ENCODE peak calls at places on chromosomes 1 and 21, in six cellular contexts. A is H1, Y is GM12878, T is SK-N-SH, J is HepG2, X is K562. Q is an unnamed sample.
A peak's percentile ranks its signal among the peaks of the same experiment; 100 is the strongest.

GRCh38 chr1:10308001-10308400 is 90.9 kb upstream of the PGD start:
- DNase-seq in A (no peak), J (no peak), T (no peak), X (no peak), Y (no peak), Q (no peak)

GRCh38 chr1:64686828-64687724 is 57.8 kb upstream of the RAVER2 start:
- DNase-seq in T (peak; percentile 49), Y (no peak), A (no peak), X (peak; percentile 65), J (peak; percentile 37), Q (peak; percentile 11)

GRCh38 chr21:37087188-37087587 is 14.1 kb downstream of the TTC3 start:
- DNase-seq in J (no peak), X (no peak), A (no peak), T (no peak), Y (no peak), Q (peak; percentile 56)

GRCh38 chr1:55284856-55285255 is 69.7 kb upstream of the USP24 start:
- DNase-seq in J (no peak), T (peak; percentile 36), Y (peak; percentile 5), A (no peak), X (no peak), Q (no peak)

GRCh38 chr1:56291374-56291841 is 288.0 kb downstream of the PLPP3 start:
- DNase-seq in X (no peak), T (no peak), J (no peak), Y (no peak), A (no peak), Q (no peak)

GRCh38 chr1:187933562-187934419 is 1105.0 kb downstream of the PLA2G4A start:
- DNase-seq in T (no peak), X (no peak), Y (no peak), A (no peak), J (peak; percentile 55), Q (no peak)

GRCh38 chr1:153545067-153546055 is at the start of gene S100A4:
- DNase-seq in T (peak; percentile 83), Y (peak; percentile 46), J (peak; percentile 93), X (peak; percentile 93), A (peak; percentile 87), Q (peak; percentile 92)

GRCh38 chr1:185733818-185734709 is at the start of gene HMCN1:
- DNase-seq in A (peak; percentile 84), T (peak; percentile 59), Y (no peak), J (peak; percentile 4), X (peak; percentile 35), Q (peak; percentile 72)

GRCh38 chr1:28208818-28209441 is 23.9 kb downstream of the DNAJC8 start:
- DNase-seq in X (peak; percentile 49), Y (peak; percentile 57), T (peak; percentile 59), A (peak; percentile 53), J (peak; percentile 58), Q (peak; percentile 76)

GRCh38 chr1:238647877-238648276 is 738.5 kb upstream of the CHRM3 start:
- DNase-seq in A (no peak), T (no peak), J (no peak), X (no peak), Y (no peak), Q (no peak)

GRCh38 chr1:145877923-145878486 is 7.7 kb downstream of the ANKRD35 start:
- DNase-seq in A (no peak), Y (no peak), J (no peak), T (no peak), X (no peak), Q (no peak)

GRCh38 chr1:60227581-60228252 is 154.1 kb upstream of the C1orf87 start:
- DNase-seq in Y (no peak), A (no peak), T (no peak), X (no peak), J (no peak), Q (no peak)

GRCh38 chr1:211609120-211610024 is 30.4 kb upstream of the SLC30A1 start:
- DNase-seq in T (no peak), Y (no peak), X (no peak), A (no peak), J (peak; percentile 94), Q (no peak)

GRCh38 chr1:26695417-26696190 is at the start of gene ARID1A:
- DNase-seq in Y (peak; percentile 82), A (peak; percentile 97), J (peak; percentile 88), T (peak; percentile 89), X (peak; percentile 85), Q (peak; percentile 65)

GRCh38 chr1:26694597-26695416 is 1.0 kb upstream of the ARID1A start:
- DNase-seq in X (no peak), A (no peak), T (no peak), Y (peak; percentile 50), J (no peak), Q (no peak)

GRCh38 chr1:26697441-26697977 is 1.7 kb downstream of the ARID1A start:
- DNase-seq in J (no peak), T (peak; percentile 44), A (no peak), Y (no peak), X (no peak), Q (no peak)

GRCh38 chr1:26696645-26697440 is 1.0 kb downstream of the ARID1A start:
- DNase-seq in X (peak; percentile 56), J (no peak), T (peak; percentile 57), Y (no peak), A (no peak), Q (no peak)

DNA sequence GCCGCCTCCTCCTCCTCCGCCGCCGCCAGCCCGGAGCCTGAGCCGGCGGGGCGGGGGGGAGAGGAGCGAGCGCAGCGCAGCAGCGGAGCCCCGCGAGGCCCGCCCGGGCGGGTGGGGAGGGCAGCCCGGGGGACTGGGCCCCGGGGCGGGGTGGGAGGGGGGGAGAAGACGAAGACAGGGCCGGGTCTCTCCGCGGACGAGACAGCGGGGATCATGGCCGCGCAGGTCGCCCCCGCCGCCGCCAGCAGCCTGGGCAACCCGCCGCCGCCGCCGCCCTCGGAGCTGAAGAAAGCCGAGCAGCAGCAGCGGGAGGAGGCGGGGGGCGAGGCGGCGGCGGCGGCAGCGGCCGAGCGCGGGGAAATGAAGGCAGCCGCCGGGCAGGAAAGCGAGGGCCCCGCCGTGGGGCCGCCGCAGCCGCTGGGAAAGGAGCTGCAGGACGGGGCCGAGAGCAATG is 403 bp downstream of the ARID1A start:
- DNase-seq in A (no peak), Y (no peak), X (peak; percentile 82), J (no peak), T (peak; percentile 73), Q (no peak)
- TF ChIP-seq JUND in A (no peak), Y (no peak), X (no peak), J (no peak), T (no peak), Q (no peak)

GRCh38 chr1:175665628-175666027 is 77.8 kb downstream of the TNR start:
- DNase-seq in X (no peak), T (no peak), A (no peak), Y (no peak), J (no peak), Q (no peak)
- TF ChIP-seq JUND in X (no peak), T (no peak), A (no peak), Y (no peak), J (no peak), Q (no peak)

DNA sequence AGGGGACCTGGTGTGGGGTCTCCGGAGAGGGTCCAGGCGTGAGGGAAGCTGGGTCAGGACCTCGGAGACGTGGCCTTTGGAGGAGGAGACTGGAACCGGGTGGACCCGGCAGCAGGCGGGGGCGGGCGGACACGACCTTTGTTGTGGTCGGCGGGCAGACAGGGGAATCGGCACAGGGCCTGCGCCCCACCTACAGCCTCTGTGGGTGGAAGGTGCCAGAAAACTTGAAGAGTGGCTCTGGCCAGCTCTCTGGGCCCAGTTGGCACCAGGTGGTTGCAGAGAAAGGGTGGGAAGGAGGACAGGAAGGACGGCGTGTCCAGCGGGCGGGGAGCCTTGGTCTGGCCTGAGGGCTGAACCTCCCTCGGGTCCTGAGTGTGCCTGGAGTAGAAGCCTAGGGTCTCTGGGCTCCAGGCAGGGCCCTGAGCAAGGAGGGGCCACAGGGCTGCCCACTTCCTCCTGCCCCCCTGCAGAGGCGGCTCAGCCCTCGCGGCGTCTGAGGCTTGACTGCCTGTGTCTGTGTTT is 7.7 kb upstream of the TTLL10 start:
- DNase-seq in X (peak; percentile 48), Y (no peak), A (no peak), J (no peak), T (no peak), Q (no peak)
- TF ChIP-seq JUND in X (no peak), Y (no peak), A (no peak), J (no peak), T (no peak), Q (no peak)

DNA sequence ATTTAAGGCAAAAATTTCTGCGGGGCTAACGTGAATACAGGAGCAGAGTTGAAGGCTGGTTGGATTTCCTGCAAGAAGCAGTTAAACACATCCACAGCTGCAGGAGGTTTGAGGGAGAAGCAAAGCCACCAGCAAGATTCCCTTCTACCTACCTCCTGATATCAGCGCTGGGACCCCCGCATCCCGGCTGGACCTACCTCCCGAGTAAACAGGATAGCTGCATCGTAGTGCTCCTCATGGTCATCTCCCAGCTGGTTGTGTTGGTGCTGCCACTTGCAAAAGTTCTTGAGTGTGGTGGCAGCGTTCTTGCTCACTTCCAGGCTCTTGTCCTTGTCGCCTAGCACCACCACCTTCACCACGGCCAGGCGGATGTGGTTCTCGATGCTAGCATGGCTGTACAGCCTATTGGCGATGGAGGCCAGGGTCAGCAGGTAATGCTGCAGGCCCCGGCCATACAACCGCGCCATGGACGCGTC is 1.8 kb downstream of the ADAMTS5 start:
- DNase-seq in A (no peak), X (no peak), T (no peak), Y (no peak), J (no peak), Q (no peak)
- TF ChIP-seq JUND in A (no peak), X (no peak), T (no peak), Y (no peak), J (no peak), Q (no peak)

DNA sequence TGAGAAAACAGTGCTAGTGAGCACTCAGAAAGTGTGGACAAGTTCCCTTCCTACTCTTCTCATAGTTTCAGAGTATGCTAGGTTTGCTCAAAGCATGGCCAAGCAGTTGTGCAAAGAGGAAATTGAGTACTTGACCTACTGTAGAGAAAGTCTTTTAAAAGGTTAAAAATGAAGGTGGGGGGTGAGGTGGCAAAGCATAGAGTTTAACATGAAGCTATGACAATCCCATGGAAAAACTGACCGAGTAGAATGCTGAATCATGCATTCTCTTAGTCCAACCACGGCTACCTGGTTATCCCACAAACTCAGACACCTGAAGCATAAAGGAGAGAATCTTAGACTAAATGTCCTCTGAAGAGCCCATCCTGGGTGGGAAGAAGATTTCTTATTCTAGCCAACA is 79.9 kb downstream of the PTPN14 start:
- DNase-seq in T (no peak), A (no peak), Y (no peak), J (no peak), X (no peak), Q (no peak)
- TF ChIP-seq JUND in T (no peak), A (no peak), Y (no peak), J (no peak), X (no peak), Q (no peak)

GRCh38 chr1:53398091-53398490 is 61.1 kb upstream of the DMRTB1 start:
- DNase-seq in J (no peak), X (no peak), Y (no peak), A (no peak), T (no peak), Q (no peak)
- TF ChIP-seq JUND in J (no peak), X (no peak), Y (no peak), A (no peak), T (no peak), Q (no peak)

GRCh38 chr1:25710583-25711347 is 89.2 kb upstream of the SELENON start:
- DNase-seq in Y (no peak), A (no peak), J (peak; percentile 7), T (no peak), X (no peak), Q (no peak)
- TF ChIP-seq JUND in Y (no peak), A (no peak), J (no peak), T (no peak), X (no peak), Q (no peak)

Q was measured in T47D.